ENCODE peak calls at places on chromosomes 1 and 21, in eight cellular contexts. Z, V, Q, K, Y, P, A and M are unnamed samples.

GRCh38 chr1:189496768-189497167 is 980.9 kb downstream of the BRINP3 start:
- DNase-seq in Z (no peak), Y (no peak), P (no peak), A (no peak), V (no peak), Q (no peak), K (no peak), M (no peak)

GRCh38 chr1:244802556-244803239 is 32.8 kb upstream of the COX20 start:
- DNase-seq in A (no peak), Q (no peak), P (no peak), Z (no peak), V (no peak), K (no peak), Y (no peak), M (no peak)

GRCh38 chr1:21653744-21654100 is 15.4 kb downstream of the RAP1GAP start:
- DNase-seq in K (no peak), P (no peak), Q (no peak), A (no peak), Y (no peak), V (no peak), Z (no peak), M (no peak)

GRCh38 chr1:58966103-58966916 is 182.5 kb upstream of the JUN start:
- DNase-seq in K (no peak), V (no peak), Z (no peak), Y (no peak), Q (no peak), P (no peak), A (no peak), M (no peak)

GRCh38 chr1:206513312-206514111 is 6.2 kb downstream of the RASSF5 start:
- DNase-seq in P (no peak), A (peak; percentile 90), K (peak; percentile 88), Q (peak; percentile 87), Y (no peak), V (no peak), Z (peak; percentile 81), M (peak; percentile 86)

GRCh38 chr21:38661296-38662223 is 144.2 kb upstream of the ETS2 start:
- DNase-seq in P (no peak), Q (peak; percentile 62), K (peak; percentile 39), A (peak; percentile 69), V (no peak), Z (no peak), Y (peak; percentile 14), M (no peak)

GRCh38 chr1:85465099-85465790 is at the start of gene DDAH1:
- DNase-seq in Q (peak; percentile 65), V (no peak), K (peak; percentile 68), P (no peak), Z (peak; percentile 51), A (peak; percentile 66), Y (peak; percentile 6), M (peak; percentile 91)

GRCh38 chr1:172699111-172699510 is 40.2 kb downstream of the FASLG start:
- DNase-seq in Y (peak; percentile 76), P (peak; percentile 55), K (peak; percentile 68), V (peak; percentile 26), Q (peak; percentile 65), Z (no peak), A (peak; percentile 44), M (no peak)

GRCh38 chr1:78492376-78492950 is 1.7 kb downstream of the PTGFR start:
- DNase-seq in V (no peak), Z (no peak), A (no peak), P (no peak), K (no peak), Y (no peak), Q (no peak), M (no peak)

GRCh38 chr1:69196071-69196470 is 371.7 kb upstream of the LRRC7 start:
- DNase-seq in P (no peak), Y (no peak), Q (no peak), Z (no peak), A (no peak), V (no peak), K (peak; percentile 19), M (no peak)

GRCh38 chr1:94383966-94384408 is 34.2 kb upstream of the ABCD3 start:
- DNase-seq in Z (no peak), A (no peak), P (no peak), K (peak; percentile 78), Q (peak; percentile 79), Y (peak; percentile 43), V (no peak), M (no peak)

GRCh38 chr1:99869304-99869703 is 19.1 kb downstream of the AGL start:
- DNase-seq in P (no peak), Z (no peak), Y (no peak), A (no peak), Q (peak; percentile 73), K (peak; percentile 56), V (no peak), M (no peak)

GRCh38 chr1:23636009-23636408 is 55.6 kb upstream of the RPL11 start:
- DNase-seq in Q (no peak), Y (no peak), Z (no peak), P (no peak), A (no peak), K (no peak), V (no peak), M (no peak)

GRCh38 chr1:119139857-119140176 is 636 bp downstream of the WARS2 start:
- DNase-seq in K (no peak), Z (no peak), P (no peak), Q (no peak), Y (no peak), V (no peak), A (no peak), M (no peak)

GRCh38 chr21:38355992-38356781 is 99.4 kb downstream of the KCNJ15 start:
- DNase-seq in K (peak; percentile 77), V (peak; percentile 7), A (peak; percentile 89), P (peak; percentile 36), Q (peak; percentile 61), Y (peak; percentile 82), Z (peak; percentile 84), M (no peak)

GRCh38 chr1:248756636-248757035 is 1.1 kb upstream of the LYPD8 start:
- DNase-seq in V (no peak), Z (no peak), Q (no peak), K (no peak), A (no peak), Y (no peak), P (no peak), M (no peak)

GRCh38 chr1:229895605-229896004 is 171.4 kb upstream of the GALNT2 start:
- DNase-seq in Z (no peak), Y (no peak), P (no peak), V (no peak), A (no peak), Q (no peak), K (no peak), M (no peak)

GRCh38 chr1:194105381-194105780 is 919.0 kb upstream of the B3GALT2 start:
- DNase-seq in Y (no peak), A (no peak), P (no peak), V (no peak), Z (no peak), K (no peak), Q (no peak), M (no peak)